ENCODE peak calls at places on chromosome 19, in eight cellular contexts. One of them, this sample, is unnamed.
A peak's percentile ranks its signal among the peaks of the same experiment; 100 is the strongest.

GRCh38 chr19:30673336-30673735 is 301.2 kb downstream of the ZNF536 start:
- DNase-seq in ovary: no peak
- DNase-seq in neural crest cell: no peak
- DNase-seq in myocyte: no peak
- DNase-seq in A172: no peak
- DNase-seq in activated T-cell treated with anti-CD3 and anti-CD28 coated beads for 1 hour: no peak
- DNase-seq in M059J: no peak
- DNase-seq in HepG2: no peak
- DNase-seq in this sample: no peak

GRCh38 chr19:5947435-5947834 is 30.5 kb downstream of the RANBP3 start:
- DNase-seq in ovary: no peak
- DNase-seq in neural crest cell: no peak
- DNase-seq in myocyte: no peak
- DNase-seq in A172: no peak
- DNase-seq in activated T-cell treated with anti-CD3 and anti-CD28 coated beads for 1 hour: no peak
- DNase-seq in M059J: no peak
- DNase-seq in HepG2: no peak
- DNase-seq in this sample: no peak

GRCh38 chr19:10686193-10686592 is 15.0 kb upstream of the QTRT1 start:
- DNase-seq in ovary: no peak
- DNase-seq in neural crest cell: no peak
- DNase-seq in myocyte: no peak
- DNase-seq in A172: no peak
- DNase-seq in activated T-cell treated with anti-CD3 and anti-CD28 coated beads for 1 hour: no peak
- DNase-seq in M059J: no peak
- DNase-seq in HepG2: no peak
- DNase-seq in this sample: no peak

GRCh38 chr19:13579388-13580060 is 73.2 kb upstream of the CACNA1A start:
- DNase-seq in ovary: no peak
- DNase-seq in neural crest cell: no peak
- DNase-seq in myocyte: peak; percentile 9
- DNase-seq in A172: no peak
- DNase-seq in activated T-cell treated with anti-CD3 and anti-CD28 coated beads for 1 hour: no peak
- DNase-seq in M059J: peak; percentile 70
- DNase-seq in HepG2: no peak
- DNase-seq in this sample: no peak

GRCh38 chr19:40366697-40367561 is 18.4 kb downstream of the PLD3 start:
- DNase-seq in ovary: no peak
- DNase-seq in neural crest cell: peak; percentile 46
- DNase-seq in myocyte: peak; percentile 16
- DNase-seq in A172: no peak
- DNase-seq in activated T-cell treated with anti-CD3 and anti-CD28 coated beads for 1 hour: no peak
- DNase-seq in M059J: no peak
- DNase-seq in HepG2: no peak
- DNase-seq in this sample: no peak

GRCh38 chr19:44753932-44754742 is 5.6 kb downstream of the BCL3 start:
- DNase-seq in ovary: peak; percentile 92
- DNase-seq in neural crest cell: no peak
- DNase-seq in myocyte: peak; percentile 88
- DNase-seq in A172: peak; percentile 89
- DNase-seq in activated T-cell treated with anti-CD3 and anti-CD28 coated beads for 1 hour: peak; percentile 56
- DNase-seq in M059J: peak; percentile 90
- DNase-seq in HepG2: no peak
- DNase-seq in this sample: peak; percentile 83

GRCh38 chr19:10419646-10420443 is 493 bp upstream of the PDE4A start:
- DNase-seq in ovary: peak; percentile 21
- DNase-seq in neural crest cell: no peak
- DNase-seq in myocyte: no peak
- DNase-seq in A172: peak; percentile 62
- DNase-seq in activated T-cell treated with anti-CD3 and anti-CD28 coated beads for 1 hour: no peak
- DNase-seq in M059J: no peak
- DNase-seq in HepG2: no peak
- DNase-seq in this sample: peak; percentile 72

GRCh38 chr19:5561559-5561958 is 6.2 kb downstream of the TINCR start:
- DNase-seq in ovary: no peak
- DNase-seq in neural crest cell: no peak
- DNase-seq in myocyte: no peak
- DNase-seq in A172: no peak
- DNase-seq in activated T-cell treated with anti-CD3 and anti-CD28 coated beads for 1 hour: no peak
- DNase-seq in M059J: no peak
- DNase-seq in HepG2: no peak
- DNase-seq in this sample: no peak

GRCh38 chr19:45558399-45558878 is 26.2 kb downstream of the OPA3 start:
- DNase-seq in ovary: no peak
- DNase-seq in neural crest cell: peak; percentile 47
- DNase-seq in myocyte: peak; percentile 24
- DNase-seq in A172: no peak
- DNase-seq in activated T-cell treated with anti-CD3 and anti-CD28 coated beads for 1 hour: peak; percentile 58
- DNase-seq in M059J: no peak
- DNase-seq in HepG2: peak; percentile 73
- DNase-seq in this sample: peak; percentile 30

GRCh38 chr19:49889687-49890348 is 6.9 kb downstream of the IL4I1 start:
- DNase-seq in ovary: peak; percentile 79
- DNase-seq in neural crest cell: peak; percentile 61
- DNase-seq in myocyte: no peak
- DNase-seq in A172: no peak
- DNase-seq in activated T-cell treated with anti-CD3 and anti-CD28 coated beads for 1 hour: peak; percentile 66
- DNase-seq in M059J: no peak
- DNase-seq in HepG2: no peak
- DNase-seq in this sample: no peak

GRCh38 chr19:17406039-17406886 is 833 bp upstream of the BST2 start:
- DNase-seq in ovary: no peak
- DNase-seq in neural crest cell: no peak
- DNase-seq in myocyte: peak; percentile 75
- DNase-seq in A172: peak; percentile 90
- DNase-seq in activated T-cell treated with anti-CD3 and anti-CD28 coated beads for 1 hour: no peak
- DNase-seq in M059J: peak; percentile 93
- DNase-seq in HepG2: no peak
- DNase-seq in this sample: no peak

GRCh38 chr19:49677232-49677881 is at the start of gene PRMT1:
- DNase-seq in ovary: peak; percentile 77
- DNase-seq in neural crest cell: peak; percentile 51
- DNase-seq in myocyte: peak; percentile 50
- DNase-seq in A172: peak; percentile 19
- DNase-seq in activated T-cell treated with anti-CD3 and anti-CD28 coated beads for 1 hour: no peak
- DNase-seq in M059J: peak; percentile 30
- DNase-seq in HepG2: peak; percentile 35
- DNase-seq in this sample: peak; percentile 44

GRCh38 chr19:20245309-20245708 is 78.3 kb downstream of the ZNF486 start:
- DNase-seq in ovary: no peak
- DNase-seq in neural crest cell: no peak
- DNase-seq in myocyte: no peak
- DNase-seq in A172: no peak
- DNase-seq in activated T-cell treated with anti-CD3 and anti-CD28 coated beads for 1 hour: no peak
- DNase-seq in M059J: no peak
- DNase-seq in HepG2: no peak
- DNase-seq in this sample: no peak

GRCh38 chr19:35540356-35540927 is 5.0 kb upstream of the TMEM147 start:
- DNase-seq in ovary: no peak
- DNase-seq in neural crest cell: no peak
- DNase-seq in myocyte: no peak
- DNase-seq in A172: no peak
- DNase-seq in activated T-cell treated with anti-CD3 and anti-CD28 coated beads for 1 hour: no peak
- DNase-seq in M059J: no peak
- DNase-seq in HepG2: no peak
- DNase-seq in this sample: no peak

GRCh38 chr19:28403698-28404099 is 809.3 kb downstream of the UQCRFS1 start:
- DNase-seq in ovary: no peak
- DNase-seq in neural crest cell: no peak
- DNase-seq in myocyte: peak; percentile 2
- DNase-seq in A172: no peak
- DNase-seq in activated T-cell treated with anti-CD3 and anti-CD28 coated beads for 1 hour: no peak
- DNase-seq in M059J: no peak
- DNase-seq in HepG2: no peak
- DNase-seq in this sample: peak; percentile 26

This sample was measured in ACHN.